ENCODE peak calls at places on chromosomes 7 and 10, in six cellular contexts. One of them, this sample, is unnamed.
A peak's percentile ranks its signal among the peaks of the same experiment; 100 is the strongest.

GRCh38 chr7:129568240-129568639 is 43.3 kb upstream of the NRF1 start:
- DNase-seq in A549: no peak
- DNase-seq in transverse colon: no peak
- DNase-seq in IMR-90: no peak
- DNase-seq in breast epithelium: no peak
- DNase-seq in testis: no peak
- DNase-seq in this sample: no peak

GRCh38 chr10:119679480-119679829 is 28.3 kb downstream of the BAG3 start:
- DNase-seq in A549: no peak
- DNase-seq in IMR-90: no peak
- DNase-seq in breast epithelium: no peak
- DNase-seq in testis: no peak
- DNase-seq in transverse colon: no peak
- DNase-seq in this sample: no peak

GRCh38 chr7:153382591-153383225 is 623.2 kb downstream of the ACTR3B start:
- DNase-seq in IMR-90: no peak
- DNase-seq in testis: no peak
- DNase-seq in breast epithelium: no peak
- DNase-seq in transverse colon: no peak
- DNase-seq in A549: no peak
- DNase-seq in this sample: peak; percentile 83

GRCh38 chr10:31320179-31320597 is 1.2 kb downstream of the ZEB1 start:
- DNase-seq in breast epithelium: no peak
- DNase-seq in testis: peak; percentile 41
- DNase-seq in A549: peak; percentile 43
- DNase-seq in transverse colon: peak; percentile 42
- DNase-seq in IMR-90: no peak
- DNase-seq in this sample: peak; percentile 78

GRCh38 chr10:92573091-92573797 is 649 bp downstream of the IDE start:
- DNase-seq in breast epithelium: no peak
- DNase-seq in A549: peak; percentile 54
- DNase-seq in IMR-90: peak; percentile 36
- DNase-seq in testis: peak; percentile 41
- DNase-seq in transverse colon: peak; percentile 38
- DNase-seq in this sample: peak; percentile 72

GRCh38 chr7:158824028-158824427 is 5.3 kb downstream of the ESYT2 start:
- DNase-seq in IMR-90: no peak
- DNase-seq in breast epithelium: no peak
- DNase-seq in transverse colon: peak; percentile 39
- DNase-seq in testis: no peak
- DNase-seq in A549: no peak
- DNase-seq in this sample: no peak

GRCh38 chr10:84401838-84402611 is 73.6 kb downstream of the CCSER2 start:
- DNase-seq in breast epithelium: no peak
- DNase-seq in A549: no peak
- DNase-seq in testis: no peak
- DNase-seq in IMR-90: no peak
- DNase-seq in transverse colon: no peak
- DNase-seq in this sample: no peak

GRCh38 chr7:146115665-146116451 is 743 bp upstream of the CNTNAP2 start:
- DNase-seq in IMR-90: no peak
- DNase-seq in testis: peak; percentile 82
- DNase-seq in A549: no peak
- DNase-seq in breast epithelium: no peak
- DNase-seq in transverse colon: peak; percentile 8
- DNase-seq in this sample: no peak

GRCh38 chr7:134782121-134782623 is 2.7 kb downstream of the CALD1 start:
- DNase-seq in A549: no peak
- DNase-seq in testis: no peak
- DNase-seq in transverse colon: no peak
- DNase-seq in IMR-90: peak; percentile 53
- DNase-seq in breast epithelium: no peak
- DNase-seq in this sample: no peak

GRCh38 chr10:62640386-62640785 is 164.1 kb upstream of the ADO start:
- DNase-seq in IMR-90: peak; percentile 57
- DNase-seq in A549: no peak
- DNase-seq in testis: no peak
- DNase-seq in transverse colon: no peak
- DNase-seq in breast epithelium: no peak
- DNase-seq in this sample: no peak

GRCh38 chr10:35633006-35633980 is 8.8 kb downstream of the FZD8 start:
- DNase-seq in breast epithelium: no peak
- DNase-seq in IMR-90: no peak
- DNase-seq in A549: no peak
- DNase-seq in testis: no peak
- DNase-seq in transverse colon: no peak
- DNase-seq in this sample: no peak

GRCh38 chr7:98174334-98175259 is 36.6 kb upstream of the BHLHA15 start:
- DNase-seq in breast epithelium: peak; percentile 71
- DNase-seq in A549: no peak
- DNase-seq in transverse colon: no peak
- DNase-seq in testis: peak; percentile 87
- DNase-seq in IMR-90: no peak
- DNase-seq in this sample: no peak

GRCh38 chr7:51666261-51666660 is 349.7 kb upstream of the COBL start:
- DNase-seq in transverse colon: no peak
- DNase-seq in breast epithelium: no peak
- DNase-seq in IMR-90: no peak
- DNase-seq in A549: no peak
- DNase-seq in testis: no peak
- DNase-seq in this sample: no peak

GRCh38 chr7:29035044-29035740 is 77.1 kb upstream of the TRIL start:
- DNase-seq in IMR-90: peak; percentile 58
- DNase-seq in breast epithelium: no peak
- DNase-seq in transverse colon: no peak
- DNase-seq in testis: no peak
- DNase-seq in A549: peak; percentile 19
- DNase-seq in this sample: no peak

GRCh38 chr10:23096814-23097549 is 1.6 kb downstream of the MSRB2 start:
- DNase-seq in IMR-90: peak; percentile 70
- DNase-seq in testis: no peak
- DNase-seq in breast epithelium: peak; percentile 22
- DNase-seq in transverse colon: peak; percentile 21
- DNase-seq in A549: no peak
- DNase-seq in this sample: peak; percentile 84

GRCh38 chr7:136857573-136857972 is 10.9 kb upstream of the CHRM2 start:
- DNase-seq in transverse colon: no peak
- DNase-seq in breast epithelium: no peak
- DNase-seq in testis: no peak
- DNase-seq in A549: no peak
- DNase-seq in IMR-90: peak; percentile 57
- DNase-seq in this sample: no peak

GRCh38 chr7:134527979-134528371 is 608 bp downstream of the AKR1B10 start:
- DNase-seq in A549: no peak
- DNase-seq in testis: peak; percentile 75
- DNase-seq in IMR-90: peak; percentile 86
- DNase-seq in transverse colon: no peak
- DNase-seq in breast epithelium: no peak
- DNase-seq in this sample: no peak

GRCh38 chr7:100860702-100861615 is 6.2 kb upstream of the TRIP6 start:
- DNase-seq in testis: no peak
- DNase-seq in breast epithelium: no peak
- DNase-seq in A549: no peak
- DNase-seq in IMR-90: no peak
- DNase-seq in transverse colon: no peak
- DNase-seq in this sample: no peak

GRCh38 chr10:7767209-7767608 is 20.6 kb downstream of the KIN start:
- DNase-seq in breast epithelium: no peak
- DNase-seq in testis: no peak
- DNase-seq in IMR-90: peak; percentile 97
- DNase-seq in A549: no peak
- DNase-seq in transverse colon: no peak
- DNase-seq in this sample: no peak
- TF ChIP-seq POLR2A in breast epithelium: no peak
- TF ChIP-seq POLR2A in testis: no peak
- TF ChIP-seq POLR2A in IMR-90: no peak
- TF ChIP-seq POLR2A in A549: no peak
- TF ChIP-seq POLR2A in transverse colon: no peak
- TF ChIP-seq POLR2A in this sample: no peak

GRCh38 chr7:86911703-86912102 is 147.8 kb downstream of the ELAPOR2 start:
- DNase-seq in breast epithelium: no peak
- DNase-seq in transverse colon: no peak
- DNase-seq in testis: no peak
- DNase-seq in A549: no peak
- DNase-seq in IMR-90: no peak
- DNase-seq in this sample: no peak
- TF ChIP-seq CTCF in breast epithelium: no peak
- TF ChIP-seq CTCF in transverse colon: no peak
- TF ChIP-seq CTCF in testis: no peak
- TF ChIP-seq CTCF in A549: no peak
- TF ChIP-seq CTCF in IMR-90: no peak
- TF ChIP-seq CTCF in this sample: no peak

GRCh38 chr10:69240455-69240854 is 20.3 kb downstream of the HKDC1 start:
- DNase-seq in transverse colon: no peak
- DNase-seq in IMR-90: no peak
- DNase-seq in breast epithelium: no peak
- DNase-seq in A549: no peak
- DNase-seq in testis: no peak
- DNase-seq in this sample: peak; percentile 51
- H3K27ac ChIP-seq in transverse colon: no peak overlapping the region
- H3K27ac ChIP-seq in IMR-90: no peak overlapping the region
- H3K27ac ChIP-seq in breast epithelium: no peak overlapping the region
- H3K27ac ChIP-seq in A549: no peak overlapping the region
- H3K27ac ChIP-seq in testis: no peak overlapping the region
- H3K27ac ChIP-seq in this sample: no peak overlapping the region

GRCh38 chr10:27504007-27504890 is at the start of gene RAB18:
- DNase-seq in A549: peak; percentile 97
- DNase-seq in IMR-90: peak; percentile 99
- DNase-seq in breast epithelium: peak; percentile 97
- DNase-seq in transverse colon: peak; percentile 98
- DNase-seq in testis: peak; percentile 97
- DNase-seq in this sample: peak; percentile 99
- TF ChIP-seq POLR2A in A549: peak; percentile 96
- TF ChIP-seq POLR2A in IMR-90: peak; percentile 87
- TF ChIP-seq POLR2A in breast epithelium: peak; percentile 77
- TF ChIP-seq POLR2A in transverse colon: peak; percentile 94
- TF ChIP-seq POLR2A in testis: peak; percentile 73
- TF ChIP-seq POLR2A in this sample: peak; percentile 91

GRCh38 chr7:142481548-142481947 is 223.7 kb upstream of the PRSS58 start:
- DNase-seq in IMR-90: peak; percentile 53
- DNase-seq in testis: no peak
- DNase-seq in A549: no peak
- DNase-seq in transverse colon: no peak
- DNase-seq in breast epithelium: no peak
- DNase-seq in this sample: no peak
- TF ChIP-seq CTCF in IMR-90: peak; percentile 54
- TF ChIP-seq CTCF in testis: no peak
- TF ChIP-seq CTCF in A549: no peak
- TF ChIP-seq CTCF in transverse colon: no peak
- TF ChIP-seq CTCF in breast epithelium: no peak
- TF ChIP-seq CTCF in this sample: no peak

DNA sequence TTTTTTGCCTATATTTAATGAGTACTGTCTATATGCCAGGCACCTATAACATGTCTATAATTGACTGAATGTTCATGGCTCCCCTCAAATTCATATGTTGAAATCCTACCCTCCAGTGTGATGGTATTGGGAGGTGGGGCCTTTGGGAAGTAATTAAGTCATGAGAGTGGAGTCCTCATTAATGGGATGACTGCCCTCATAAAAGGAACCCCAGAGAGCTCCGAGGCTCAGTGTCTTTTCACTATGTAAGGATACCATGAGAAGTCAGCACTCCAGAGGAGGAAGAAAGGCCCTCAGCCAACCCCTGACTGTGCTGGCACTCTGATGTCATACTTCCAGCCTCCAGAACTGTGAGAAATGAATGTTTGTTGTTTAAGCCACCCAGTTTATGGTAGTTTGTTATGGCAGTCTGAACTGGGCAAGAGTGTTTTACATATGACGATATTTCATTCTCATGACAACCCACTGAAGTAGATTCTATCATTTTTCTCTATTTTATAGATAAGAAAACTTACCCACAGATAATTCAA is 61.1 kb upstream of the PCGF5 start:
- DNase-seq in IMR-90: no peak
- DNase-seq in breast epithelium: no peak
- DNase-seq in transverse colon: no peak
- DNase-seq in A549: no peak
- DNase-seq in testis: no peak
- DNase-seq in this sample: no peak
- H3K27ac ChIP-seq in IMR-90: no peak overlapping the region
- H3K27ac ChIP-seq in breast epithelium: no peak overlapping the region
- H3K27ac ChIP-seq in transverse colon: no peak overlapping the region
- H3K27ac ChIP-seq in A549: no peak overlapping the region
- H3K27ac ChIP-seq in testis: no peak overlapping the region
- H3K27ac ChIP-seq in this sample: no peak overlapping the region

GRCh38 chr7:155962191-155962967 is 150.1 kb upstream of the SHH start:
- DNase-seq in A549: peak; percentile 52
- DNase-seq in transverse colon: no peak
- DNase-seq in IMR-90: peak; percentile 77
- DNase-seq in breast epithelium: no peak
- DNase-seq in testis: no peak
- DNase-seq in this sample: peak; percentile 26

GRCh38 chr7:155959894-155960293 is 147.6 kb upstream of the SHH start:
- DNase-seq in A549: no peak
- DNase-seq in breast epithelium: no peak
- DNase-seq in testis: no peak
- DNase-seq in IMR-90: no peak
- DNase-seq in transverse colon: peak; percentile 69
- DNase-seq in this sample: peak; percentile 17

GRCh38 chr7:155963356-155963755 is 151.1 kb upstream of the SHH start:
- DNase-seq in transverse colon: no peak
- DNase-seq in breast epithelium: no peak
- DNase-seq in A549: no peak
- DNase-seq in testis: no peak
- DNase-seq in IMR-90: no peak
- DNase-seq in this sample: peak; percentile 45

GRCh38 chr7:155962968-155963300 is 150.7 kb upstream of the SHH start:
- DNase-seq in breast epithelium: no peak
- DNase-seq in A549: no peak
- DNase-seq in testis: no peak
- DNase-seq in IMR-90: no peak
- DNase-seq in transverse colon: no peak
- DNase-seq in this sample: peak; percentile 42

GRCh38 chr7:155961241-155962190 is 149.3 kb upstream of the SHH start:
- DNase-seq in IMR-90: no peak
- DNase-seq in breast epithelium: peak; percentile 88
- DNase-seq in A549: no peak
- DNase-seq in testis: peak; percentile 43
- DNase-seq in transverse colon: no peak
- DNase-seq in this sample: peak; percentile 32
- TF ChIP-seq POLR2A in IMR-90: no peak
- TF ChIP-seq POLR2A in breast epithelium: no peak
- TF ChIP-seq POLR2A in A549: no peak
- TF ChIP-seq POLR2A in testis: no peak
- TF ChIP-seq POLR2A in transverse colon: peak; percentile 32
- TF ChIP-seq POLR2A in this sample: no peak